ENCODE peak calls at places on chromosomes 3 and 15, in six cellular contexts. J is islet precursor cell, C is brain microvascular endothelial cell, A is Daoy, B is right lobe of liver, H is SK-N-MC. V is an unnamed sample.

GRCh38 chr3:49476563-49476962 is 6.5 kb downstream of the DAG1 start:
- DNase-seq in B (no peak), C (no peak), H (no peak), J (no peak), A (peak), V (no peak)

GRCh38 chr3:40901298-40901697 is 298.0 kb upstream of the CTNNB1 start:
- DNase-seq in H (no peak), A (no peak), C (no peak), J (peak), B (no peak), V (no peak)

GRCh38 chr3:16788440-16789057 is 96.2 kb upstream of the PLCL2 start:
- DNase-seq in J (no peak), A (no peak), H (no peak), C (no peak), B (no peak), V (no peak)

GRCh38 chr15:70447927-70448698 is 315.2 kb downstream of the UACA start:
- DNase-seq in A (no peak), B (peak), J (no peak), H (no peak), C (no peak), V (no peak)

GRCh38 chr15:90774731-90775521 is 57.8 kb downstream of the BLM start:
- DNase-seq in B (no peak), J (no peak), H (no peak), A (peak), C (peak), V (no peak)

GRCh38 chr15:59306520-59307163 is 66.0 kb downstream of the MYO1E start:
- DNase-seq in A (peak), B (no peak), C (no peak), H (no peak), J (no peak), V (no peak)

GRCh38 chr3:188832961-188833615 is 338.7 kb upstream of the TPRG1 start:
- DNase-seq in J (peak), A (no peak), H (no peak), C (no peak), B (no peak), V (peak)

GRCh38 chr3:196890309-196890708 is 22.6 kb downstream of the SENP5 start:
- DNase-seq in H (peak), C (no peak), B (no peak), J (no peak), A (no peak), V (no peak)

GRCh38 chr3:168914662-168915061 is 748.9 kb downstream of the MECOM start:
- DNase-seq in B (no peak), C (no peak), H (no peak), J (no peak), A (peak), V (no peak)

GRCh38 chr3:127997016-127997415 is 55.2 kb upstream of the SEC61A1 start:
- DNase-seq in C (no peak), J (no peak), H (no peak), B (no peak), A (no peak), V (no peak)

GRCh38 chr3:113534365-113534764 is 2.0 kb downstream of the SIDT1 start:
- DNase-seq in B (no peak), H (no peak), C (no peak), J (no peak), A (no peak), V (no peak)

GRCh38 chr3:160330111-160330510 is 68.9 kb downstream of the IFT80 start:
- DNase-seq in H (no peak), C (no peak), A (no peak), B (no peak), J (no peak), V (no peak)

GRCh38 chr3:157204431-157204830 is 44.5 kb upstream of the CCNL1 start:
- DNase-seq in H (peak), C (no peak), B (no peak), A (no peak), J (no peak), V (no peak)

GRCh38 chr3:188400494-188401243 is 246.7 kb downstream of the LPP start:
- DNase-seq in J (no peak), H (no peak), C (no peak), B (no peak), A (no peak), V (no peak)

GRCh38 chr3:118960876-118961275 is 73.8 kb downstream of the IGSF11 start:
- DNase-seq in J (peak), A (peak), C (no peak), B (no peak), H (no peak), V (peak)

GRCh38 chr3:24088782-24089181 is 143.7 kb downstream of the NR1D2 start:
- DNase-seq in J (no peak), B (no peak), H (no peak), C (peak), A (no peak), V (no peak)

GRCh38 chr3:101351834-101352233 is 31.5 kb upstream of the IMPG2 start:
- DNase-seq in H (no peak), A (peak), C (peak), J (no peak), B (no peak), V (no peak)

GRCh38 chr15:31442203-31443090 is 115.8 kb downstream of the KLF13 start:
- DNase-seq in J (no peak), C (peak), B (no peak), A (peak), H (no peak), V (peak)

GRCh38 chr3:105883798-105884377 is 15.1 kb upstream of the CBLB start:
- DNase-seq in B (no peak), H (no peak), C (no peak), A (no peak), J (peak), V (peak)

GRCh38 chr3:34106879-34107278 is 308.4 kb downstream of the PDCD6IP start:
- DNase-seq in B (no peak), C (peak), A (no peak), H (no peak), J (peak), V (peak)

GRCh38 chr3:54527953-54528352 is 399.9 kb downstream of the LRTM1 start:
- DNase-seq in A (peak), B (no peak), J (no peak), H (no peak), C (no peak), V (no peak)

GRCh38 chr15:27114440-27114839 is 143.5 kb downstream of the GABRG3 start:
- DNase-seq in B (no peak), J (no peak), C (no peak), H (no peak), A (no peak), V (no peak)

GRCh38 chr3:8970971-8971589 is 7.8 kb upstream of the RAD18 start:
- DNase-seq in C (peak), H (no peak), B (no peak), J (no peak), A (peak), V (peak)

GRCh38 chr3:195179782-195180489 is 91.0 kb downstream of the XXYLT1 start:
- DNase-seq in J (no peak), H (no peak), B (no peak), A (no peak), C (no peak), V (no peak)

GRCh38 chr3:65569129-65569528 is 469.6 kb downstream of the MAGI1 start:
- DNase-seq in C (no peak), A (no peak), B (no peak), H (no peak), J (no peak), V (no peak)

GRCh38 chr15:69990566-69991391 is 106.9 kb downstream of the TLE3 start:
- DNase-seq in H (no peak), C (no peak), J (no peak), B (no peak), A (no peak), V (no peak)

GRCh38 chr3:175777495-175777894 is 918.4 kb downstream of the NAALADL2 start:
- DNase-seq in A (no peak), B (no peak), C (no peak), H (peak), J (no peak), V (no peak)

GRCh38 chr15:39629376-39629775 is 48.5 kb downstream of the THBS1 start:
- DNase-seq in J (no peak), H (no peak), C (no peak), A (peak), B (no peak), V (no peak)

GRCh38 chr3:152323834-152324233 is 55.1 kb downstream of the MBNL1 start:
- DNase-seq in J (no peak), A (no peak), H (no peak), B (no peak), C (no peak), V (no peak)

GRCh38 chr3:189685854-189686253 is 54.7 kb downstream of the TP63 start:
- DNase-seq in A (peak), J (no peak), C (peak), H (no peak), B (no peak), V (no peak)

GRCh38 chr3:128491900-128492352 is 1.1 kb downstream of the GATA2 start:
- DNase-seq in A (no peak), J (peak), H (no peak), B (no peak), C (no peak), V (peak)

GRCh38 chr15:34665498-34666116 is 82.2 kb upstream of the GOLGA8B start:
- DNase-seq in J (no peak), A (no peak), H (no peak), B (no peak), C (no peak), V (no peak)

GRCh38 chr15:73681856-73682596 is 2.2 kb upstream of the CD276 start:
- DNase-seq in B (no peak), A (no peak), J (peak), H (no peak), C (peak), V (no peak)

GRCh38 chr15:66133247-66133646 is 120.3 kb downstream of the MEGF11 start:
- DNase-seq in A (no peak), H (no peak), B (no peak), C (no peak), J (no peak), V (no peak)

GRCh38 chr3:105836533-105836932 is 32.3 kb downstream of the CBLB start:
- DNase-seq in A (peak), H (no peak), J (peak), C (peak), B (no peak), V (no peak)

V was measured in ELF-1.